ENCODE peak calls at places on chromosome 22, in five cellular contexts. E, I, B, H and T are unnamed samples.

GRCh38 chr22:24427500-24428164 is at the start of gene ADORA2A:
- DNase-seq in B (no peak), I (no peak), H (peak), E (peak), T (peak)

GRCh38 chr22:30301995-30302809 is 12.9 kb upstream of the CASTOR1 start:
- DNase-seq in B (no peak), E (no peak), I (no peak), H (peak), T (peak)

GRCh38 chr22:43483669-43484068 is 71.9 kb downstream of the MPPED1 start:
- DNase-seq in H (no peak), B (no peak), E (no peak), I (no peak), T (no peak)

GRCh38 chr22:45891996-45892621 is 84.9 kb downstream of the WNT7B start:
- DNase-seq in B (no peak), I (no peak), H (no peak), E (no peak), T (no peak)

GRCh38 chr22:46068908-46069481 is 81.3 kb upstream of the PPARA start:
- DNase-seq in I (peak), H (peak), E (no peak), B (no peak), T (no peak)

GRCh38 chr22:44933829-44934735 is 75.7 kb downstream of the PHF21B start:
- DNase-seq in I (no peak), E (no peak), H (no peak), B (no peak), T (no peak)

GRCh38 chr22:29370556-29370955 is 17.8 kb downstream of the AP1B1 start:
- DNase-seq in H (no peak), B (no peak), I (no peak), E (no peak), T (no peak)

GRCh38 chr22:25878933-25879332 is 136.9 kb downstream of the MYO18B start:
- DNase-seq in B (no peak), H (no peak), E (no peak), I (no peak), T (no peak)

GRCh38 chr22:24474221-24474620 is 20.9 kb upstream of the UPB1 start:
- DNase-seq in H (no peak), E (no peak), B (peak), I (no peak), T (no peak)

GRCh38 chr22:45179276-45180049 is 15.7 kb downstream of the NUP50 start:
- DNase-seq in B (no peak), I (no peak), H (no peak), E (no peak), T (no peak)

GRCh38 chr22:39284142-39284980 is 35.1 kb downstream of the RPL3 start:
- DNase-seq in B (no peak), H (no peak), E (no peak), I (no peak), T (no peak)

GRCh38 chr22:29479417-29480261 is at the start of gene NEFH:
- DNase-seq in E (no peak), I (no peak), B (no peak), H (no peak), T (no peak)

GRCh38 chr22:44245867-44246266 is 65.1 kb downstream of the PARVG start:
- DNase-seq in E (no peak), B (no peak), I (no peak), H (no peak), T (no peak)

GRCh38 chr22:45376703-45377102 is 36.7 kb downstream of the SMC1B start:
- DNase-seq in B (no peak), E (no peak), H (peak), I (no peak), T (no peak)

GRCh38 chr22:44697423-44698179 is 4.4 kb upstream of the PRR5 start:
- DNase-seq in I (peak), E (peak), B (peak), H (peak), T (peak)

GRCh38 chr22:38717244-38717643 is 11.5 kb downstream of the GTPBP1 start:
- DNase-seq in H (no peak), E (no peak), I (no peak), B (no peak), T (no peak)

DNA sequence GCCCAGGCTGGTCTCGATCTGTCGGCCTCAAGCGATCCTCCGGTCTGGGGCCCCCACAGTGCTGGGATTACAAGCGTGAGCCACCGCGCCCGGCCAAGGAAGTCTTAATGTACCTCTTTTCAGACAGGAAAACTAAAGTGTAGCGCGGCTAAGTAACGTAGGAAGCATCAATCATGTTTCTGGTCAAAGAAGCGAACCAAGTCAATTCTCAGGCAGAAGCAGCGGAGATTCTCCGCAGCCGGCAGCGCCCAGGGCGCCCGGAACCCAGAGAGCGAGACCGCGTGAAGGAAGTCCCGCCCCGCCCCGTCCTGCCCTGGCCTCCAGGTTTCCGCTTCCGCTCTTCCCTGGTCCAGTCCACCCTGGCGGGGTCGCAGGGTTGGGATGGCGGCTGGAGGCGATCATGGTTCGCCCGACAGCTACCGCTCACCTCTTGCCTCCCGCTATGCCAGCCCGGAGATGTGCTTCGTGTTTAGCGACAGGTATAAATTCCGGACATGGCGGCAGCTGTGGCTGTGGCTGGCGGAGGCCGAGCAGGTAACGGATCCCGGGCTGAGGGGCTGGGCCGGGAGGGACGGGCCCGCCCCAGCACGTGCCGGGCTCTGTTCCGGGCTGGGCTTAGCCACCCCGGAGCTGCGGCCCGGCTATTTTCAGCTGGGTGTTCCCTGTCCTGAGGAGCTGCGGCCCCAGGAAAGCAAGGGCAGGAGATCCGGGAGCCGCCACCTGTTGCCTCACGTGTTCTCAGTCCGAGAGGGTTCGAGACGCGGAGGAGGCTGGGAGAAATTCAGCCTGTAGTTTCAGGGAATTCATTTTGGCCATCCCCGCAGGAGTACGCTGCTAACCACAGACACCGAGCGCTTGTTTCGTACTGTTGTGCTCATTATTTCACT is at the start of gene ADSL:
- DNase-seq in H (peak), E (peak), I (peak), B (peak), T (peak)
- TF ChIP-seq CTCF in H (no peak), E (no peak), I (peak), B (no peak), T (no peak)

GRCh38 chr22:19855504-19856409 is 1.1 kb upstream of the GNB1L start:
- DNase-seq in H (peak), B (peak), I (no peak), E (no peak), T (peak)

GRCh38 chr22:19857382-19857781 is 2.7 kb upstream of the GNB1L start:
- DNase-seq in I (no peak), B (no peak), H (no peak), E (no peak), T (no peak)

GRCh38 chr22:19853879-19854777 is 546 bp downstream of the GNB1L start:
- DNase-seq in B (peak), E (no peak), H (no peak), I (no peak), T (no peak)

GRCh38 chr22:19853058-19853878 is 1.4 kb downstream of the GNB1L start:
- DNase-seq in I (no peak), H (no peak), B (no peak), E (no peak), T (no peak)

DNA sequence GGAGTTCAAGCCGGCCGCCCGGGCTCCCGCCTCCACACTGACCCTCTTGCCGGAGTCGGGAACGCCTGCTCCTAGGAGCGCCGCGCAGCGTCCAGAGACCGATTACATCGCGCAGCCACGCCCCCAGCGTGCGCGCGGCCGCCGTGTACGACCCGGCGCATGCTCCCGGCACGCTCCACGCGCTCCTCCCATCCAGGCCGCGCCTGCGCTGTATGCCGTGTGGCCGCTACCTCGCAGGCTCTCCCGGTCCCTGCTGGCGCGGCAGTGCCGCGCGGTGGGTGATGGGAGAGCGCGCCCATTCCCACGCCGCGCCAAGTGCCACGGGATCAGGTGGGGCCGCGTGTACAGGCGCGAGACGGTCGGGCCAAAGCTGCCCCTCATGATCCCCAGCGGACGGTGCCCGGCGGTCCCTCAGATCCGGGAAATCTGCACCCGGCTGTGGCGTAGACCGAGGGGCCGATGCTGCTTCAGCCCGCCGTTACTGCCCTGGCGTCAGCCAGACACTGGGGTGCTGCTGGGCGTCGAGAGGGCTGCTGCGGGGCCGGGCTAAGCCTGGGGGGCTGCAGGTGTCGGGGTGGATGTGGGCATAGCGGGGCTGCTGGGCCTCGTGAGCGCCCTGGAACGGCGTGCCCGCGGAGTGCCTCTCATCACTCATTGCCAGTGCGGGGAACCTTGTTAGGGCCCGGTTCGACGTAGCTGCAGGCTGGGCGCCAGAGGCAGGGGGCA is at the start of the genes GNB1L and RTL10:
- DNase-seq in H (peak), I (peak), E (peak), B (peak), T (peak)
- TF ChIP-seq CTCF in H (peak), I (peak), E (no peak), B (no peak), T (no peak)

GRCh38 chr22:42074153-42074750 is at the start of gene PHETA2:
- DNase-seq in I (no peak), B (no peak), H (peak), E (peak), T (peak)
- TF ChIP-seq CTCF in I (peak), B (no peak), H (peak), E (peak), T (no peak)

DNA sequence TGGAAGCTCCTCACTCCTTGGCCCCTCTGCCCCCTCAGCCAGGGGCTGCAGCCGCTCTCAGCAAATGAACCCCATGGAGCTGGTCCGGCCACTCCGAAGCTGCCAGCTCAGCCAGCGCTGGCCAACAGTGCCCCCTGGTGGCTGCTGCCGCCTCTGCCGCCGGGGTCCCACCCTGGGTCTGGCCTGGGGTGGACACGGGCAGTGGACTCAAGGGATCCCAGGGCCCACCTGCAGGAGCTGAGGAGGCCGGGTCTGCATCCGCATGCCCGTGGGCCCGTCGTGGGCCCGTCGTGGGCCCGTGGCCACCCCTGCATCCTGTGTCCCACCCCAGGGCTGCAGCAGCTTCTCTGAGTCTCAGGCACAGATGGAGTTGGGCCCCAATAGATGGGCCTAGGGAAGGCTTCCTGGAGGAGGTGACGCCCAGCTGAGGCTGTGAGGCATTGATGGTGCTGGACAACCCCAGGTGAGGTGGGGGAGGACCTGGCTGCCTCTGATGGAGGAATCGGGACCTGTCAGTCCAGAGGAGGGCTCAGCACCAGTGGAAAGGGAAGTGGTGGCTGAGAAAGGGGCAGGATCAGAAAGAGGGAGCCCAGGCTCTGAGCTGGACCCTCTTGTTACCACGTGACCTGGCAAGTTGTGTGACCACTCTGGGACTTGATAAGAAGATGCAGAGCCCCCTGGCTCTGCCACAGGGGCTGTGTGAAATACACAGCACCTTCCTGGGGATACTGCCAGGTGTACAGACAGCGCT is 522.3 kb downstream of the BRD1 start:
- DNase-seq in H (peak), E (peak), B (peak), I (no peak), T (peak)
- TF ChIP-seq CTCF in H (peak), E (peak), B (peak), I (peak), T (no peak)

GRCh38 chr22:21946262-21946925 is 6.3 kb downstream of the PPM1F start:
- DNase-seq in E (no peak), I (no peak), B (no peak), H (no peak), T (no peak)

GRCh38 chr22:21943571-21944448 is 8.8 kb downstream of the PPM1F start:
- DNase-seq in H (no peak), B (no peak), E (no peak), I (no peak), T (no peak)

GRCh38 chr22:21942939-21943338 is 9.7 kb downstream of the PPM1F start:
- DNase-seq in I (no peak), H (no peak), E (no peak), B (no peak), T (no peak)

GRCh38 chr22:21947040-21948014 is 5.3 kb downstream of the PPM1F start:
- DNase-seq in H (no peak), E (no peak), B (no peak), I (no peak), T (no peak)

DNA sequence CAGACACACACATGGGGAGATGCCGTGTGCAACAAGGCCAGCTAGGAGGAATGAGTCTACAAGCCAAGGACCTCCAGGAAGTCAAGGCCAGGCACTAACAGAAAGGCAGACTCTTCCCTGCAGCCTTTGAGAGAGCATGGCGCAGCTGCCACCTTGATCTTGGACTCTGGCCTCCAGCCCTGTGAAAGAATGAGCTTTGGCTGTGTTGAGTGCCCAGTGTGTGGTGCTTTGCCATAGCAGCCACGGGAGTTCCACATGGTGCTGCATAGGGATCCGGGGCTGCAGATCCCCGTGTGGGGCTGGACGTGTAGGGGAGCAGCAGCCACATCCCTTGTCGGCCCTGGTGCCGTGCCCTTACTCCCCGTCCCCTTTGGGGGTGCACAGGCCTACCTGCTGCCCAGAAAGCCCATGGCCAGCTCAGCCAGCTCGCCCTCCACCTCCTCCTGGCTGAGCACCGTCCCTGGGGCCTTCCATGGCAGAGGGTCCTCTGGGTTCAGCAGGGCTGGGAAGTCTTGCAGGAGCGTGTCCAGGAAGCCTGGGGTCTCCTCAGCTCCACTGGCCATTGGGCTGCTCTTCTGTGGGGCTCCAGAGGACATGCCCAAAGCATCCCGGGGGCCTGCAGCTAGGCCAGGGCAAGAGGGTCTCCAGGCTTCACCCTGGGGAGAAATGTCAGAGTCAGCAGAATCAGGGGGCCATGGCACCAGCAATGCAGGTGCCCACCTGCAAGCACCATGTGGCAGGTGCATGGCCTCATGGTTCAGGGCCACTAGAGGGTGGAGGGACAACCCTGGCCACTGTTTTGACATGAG is 7.0 kb downstream of the PPM1F start:
- DNase-seq in H (no peak), E (no peak), I (no peak), B (no peak), T (no peak)
- TF ChIP-seq CTCF in H (no peak), E (no peak), I (no peak), B (no peak), T (no peak)

GRCh38 chr22:20062043-20062765 is 17.8 kb upstream of the DGCR8 start:
- DNase-seq in I (no peak), H (no peak), E (no peak), B (no peak), T (no peak)
- TF ChIP-seq CTCF in I (no peak), H (no peak), E (no peak), B (no peak), T (no peak)

GRCh38 chr22:35631597-35631996 is 14.5 kb upstream of the MB start:
- DNase-seq in I (no peak), B (peak), H (peak), E (no peak), T (no peak)
- TF ChIP-seq CTCF in I (peak), B (peak), H (peak), E (peak), T (no peak)

DNA sequence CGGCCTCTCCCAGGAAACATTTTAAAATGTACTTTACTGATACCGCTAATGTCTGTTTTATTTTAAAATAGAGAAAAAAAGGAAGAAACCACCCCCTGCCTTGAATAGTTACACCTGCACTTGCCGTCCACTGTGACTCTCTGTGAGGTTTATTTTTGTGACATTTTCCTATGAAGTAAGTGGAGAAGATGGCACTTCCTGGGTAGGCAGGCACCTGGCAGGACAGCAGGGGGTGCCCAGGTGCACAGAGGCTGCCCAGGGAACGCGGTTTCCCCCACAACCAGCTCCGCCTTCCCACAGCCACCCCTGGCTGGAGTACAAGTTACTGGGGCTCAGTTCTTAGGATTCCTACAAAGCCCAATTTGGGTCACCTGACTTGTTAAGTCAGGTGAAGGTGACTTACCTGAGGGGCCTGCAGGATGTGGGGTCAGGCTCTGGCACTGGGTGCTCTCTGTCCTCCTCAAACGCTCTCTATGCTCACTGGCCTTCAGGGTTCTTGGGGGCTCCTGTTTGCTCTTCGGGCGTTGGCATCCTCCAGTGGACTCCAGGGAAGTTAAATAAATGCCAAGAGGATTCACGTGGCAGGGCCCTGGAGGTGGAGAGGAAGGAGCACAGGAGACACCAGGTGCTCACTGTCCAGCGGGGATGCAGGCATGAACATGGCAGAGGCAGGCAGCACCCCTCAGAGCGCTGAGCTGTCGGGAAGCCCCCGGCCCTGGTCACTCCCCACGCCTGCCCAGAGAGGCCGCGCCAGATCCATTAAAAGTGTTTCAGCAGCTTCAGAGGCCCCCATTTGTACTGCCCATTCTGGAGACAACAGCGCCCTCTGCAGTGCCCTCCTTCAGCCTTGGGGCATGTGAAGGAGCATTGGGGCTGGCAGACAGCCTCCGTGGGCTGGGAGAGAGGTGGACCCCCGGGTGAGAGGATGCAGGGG is 1021.2 kb downstream of the TBC1D22A start:
- DNase-seq in H (no peak), B (no peak), E (no peak), I (no peak), T (no peak)
- TF ChIP-seq CTCF in H (no peak), B (no peak), E (no peak), I (no peak), T (no peak)

GRCh38 chr22:32574397-32574796 is 99.8 kb downstream of the FBXO7 start:
- DNase-seq in B (no peak), H (no peak), I (no peak), E (no peak), T (no peak)

GRCh38 chr22:32574957-32575893 is 100.6 kb downstream of the FBXO7 start:
- DNase-seq in H (no peak), E (no peak), I (no peak), B (no peak), T (no peak)

GRCh38 chr22:32572741-32573140 is 98.1 kb downstream of the FBXO7 start:
- DNase-seq in I (no peak), E (no peak), B (no peak), H (no peak), T (no peak)

GRCh38 chr22:32571764-32572163 is 97.2 kb downstream of the FBXO7 start:
- DNase-seq in B (no peak), H (no peak), I (no peak), E (no peak), T (no peak)

GRCh38 chr22:32573991-32574390 is 99.4 kb downstream of the FBXO7 start:
- DNase-seq in E (no peak), B (no peak), H (no peak), I (no peak), T (no peak)
- TF ChIP-seq CTCF in E (no peak), B (no peak), H (no peak), I (no peak), T (no peak)